ENCODE peak calls at places on chromosome 16, in four cellular contexts. I is A549, N is IMR-90, K is K562. A is an unnamed sample.

GRCh38 chr16:31181102-31181830 is 1.3 kb downstream of the FUS start:
- DNase-seq in K (peak; percentile 55), N (peak; percentile 44), I (no peak), A (no peak)

GRCh38 chr16:57503366-57503765 is 17.1 kb upstream of the DOK4 start:
- DNase-seq in N (no peak), K (peak; percentile 48), I (no peak), A (no peak)

GRCh38 chr16:73503093-73503492 is 455.2 kb upstream of the ZFHX3 start:
- DNase-seq in N (no peak), I (no peak), K (no peak), A (no peak)

GRCh38 chr16:76676356-76676755 is 399.2 kb downstream of the CNTNAP4 start:
- DNase-seq in I (no peak), K (no peak), N (no peak), A (no peak)

GRCh38 chr16:19853973-19854876 is 30.4 kb downstream of the GPRC5B start:
- DNase-seq in N (no peak), K (no peak), I (no peak), A (no peak)

GRCh38 chr16:1979271-1980025 is 1.8 kb downstream of the NOXO1 start:
- DNase-seq in K (no peak), I (no peak), N (no peak), A (no peak)

GRCh38 chr16:22635801-22636200 is 125.1 kb downstream of the NPIPB5 start:
- DNase-seq in I (no peak), N (no peak), K (no peak), A (no peak)

GRCh38 chr16:23694707-23695373 is 16.2 kb downstream of the PLK1 start:
- DNase-seq in N (peak; percentile 38), K (peak; percentile 38), I (no peak), A (peak; percentile 49)

GRCh38 chr16:9541723-9542122 is 450.3 kb downstream of the HAPSTR1 start:
- DNase-seq in N (no peak), I (no peak), K (no peak), A (no peak)

GRCh38 chr16:2429771-2430663 is 770 bp downstream of the CCNF start:
- DNase-seq in I (peak; percentile 31), K (peak; percentile 38), N (peak; percentile 19), A (peak; percentile 54)

GRCh38 chr16:71956500-71956899 is 43.7 kb downstream of the PKD1L3 start:
- DNase-seq in N (no peak), I (no peak), K (no peak), A (no peak)

GRCh38 chr16:56637814-56638750 is at the start of gene MT1A:
- DNase-seq in N (peak; percentile 7), K (peak; percentile 54), I (peak; percentile 23), A (peak; percentile 29)

GRCh38 chr16:9381908-9382307 is 290.5 kb downstream of the HAPSTR1 start:
- DNase-seq in I (no peak), N (no peak), K (no peak), A (no peak)

GRCh38 chr16:31874354-31875111 is 926 bp downstream of the ZNF267 start:
- DNase-seq in K (peak; percentile 54), N (peak; percentile 55), I (peak; percentile 43), A (peak; percentile 48)

GRCh38 chr16:56600398-56600999 is 7.9 kb upstream of the MT2A start:
- DNase-seq in N (peak; percentile 66), K (peak; percentile 61), I (peak; percentile 87), A (peak; percentile 59)

GRCh38 chr16:78198299-78198698 is 98.8 kb downstream of the WWOX start:
- DNase-seq in N (no peak), I (no peak), K (no peak), A (no peak)

GRCh38 chr16:78195868-78196267 is 96.4 kb downstream of the WWOX start:
- DNase-seq in K (no peak), I (no peak), N (no peak), A (no peak)

GRCh38 chr16:78192734-78193133 is 93.3 kb downstream of the WWOX start:
- DNase-seq in N (no peak), K (no peak), I (no peak), A (no peak)

GRCh38 chr16:78196527-78196926 is 97.1 kb downstream of the WWOX start:
- DNase-seq in K (no peak), N (no peak), I (no peak), A (no peak)

DNA sequence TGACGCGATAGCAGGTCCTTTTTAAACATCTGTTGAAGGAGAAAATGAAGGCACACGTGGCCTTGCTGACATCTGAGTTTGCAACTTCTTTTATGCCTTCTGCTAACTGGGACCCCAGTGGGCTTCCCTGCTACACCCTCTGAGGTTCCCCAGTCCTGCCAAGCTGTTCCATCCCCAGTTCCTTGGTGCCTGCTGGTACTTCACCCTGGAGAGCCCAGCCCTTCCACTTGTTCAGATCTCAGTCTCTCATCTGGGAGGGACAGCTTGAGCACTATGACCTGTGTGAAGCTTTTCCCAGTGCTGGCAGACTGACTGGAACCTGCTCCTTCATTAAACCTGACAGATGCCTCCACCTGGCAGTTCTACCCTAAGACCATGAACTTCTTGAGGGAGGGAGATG is 95.5 kb downstream of the WWOX start:
- DNase-seq in N (no peak), K (no peak), I (no peak), A (no peak)
- TF ChIP-seq MAZ in N (no peak), K (no peak), I (no peak), A (no peak)

GRCh38 chr16:85231959-85232358 is 119.7 kb upstream of the CIBAR2 start:
- DNase-seq in K (no peak), N (no peak), I (no peak), A (no peak)

GRCh38 chr16:85232369-85233142 is 120.3 kb upstream of the CIBAR2 start:
- DNase-seq in I (no peak), N (no peak), K (no peak), A (no peak)

GRCh38 chr16:85235988-85236831 is 123.9 kb upstream of the CIBAR2 start:
- DNase-seq in I (no peak), K (no peak), N (no peak), A (no peak)

GRCh38 chr16:85233520-85233919 is 121.2 kb upstream of the CIBAR2 start:
- DNase-seq in N (no peak), K (no peak), I (no peak), A (no peak)

GRCh38 chr16:85234310-85235235 is 122.3 kb upstream of the CIBAR2 start:
- DNase-seq in N (peak; percentile 85), I (peak; percentile 75), K (peak; percentile 91), A (peak; percentile 70)
- TF ChIP-seq MAZ in N (peak; percentile 96), I (no peak), K (peak; percentile 19), A (peak; percentile 71)

GRCh38 chr16:78817442-78817829 is 718.0 kb downstream of the WWOX start:
- DNase-seq in I (no peak), K (no peak), N (no peak), A (no peak)

GRCh38 chr16:78813917-78814316 is 714.5 kb downstream of the WWOX start:
- DNase-seq in I (no peak), N (no peak), K (no peak), A (no peak)

GRCh38 chr16:78812582-78812981 is 713.1 kb downstream of the WWOX start:
- DNase-seq in I (no peak), K (no peak), N (no peak), A (no peak)

GRCh38 chr16:78815713-78816112 is 716.3 kb downstream of the WWOX start:
- DNase-seq in K (no peak), I (no peak), N (no peak), A (no peak)

DNA sequence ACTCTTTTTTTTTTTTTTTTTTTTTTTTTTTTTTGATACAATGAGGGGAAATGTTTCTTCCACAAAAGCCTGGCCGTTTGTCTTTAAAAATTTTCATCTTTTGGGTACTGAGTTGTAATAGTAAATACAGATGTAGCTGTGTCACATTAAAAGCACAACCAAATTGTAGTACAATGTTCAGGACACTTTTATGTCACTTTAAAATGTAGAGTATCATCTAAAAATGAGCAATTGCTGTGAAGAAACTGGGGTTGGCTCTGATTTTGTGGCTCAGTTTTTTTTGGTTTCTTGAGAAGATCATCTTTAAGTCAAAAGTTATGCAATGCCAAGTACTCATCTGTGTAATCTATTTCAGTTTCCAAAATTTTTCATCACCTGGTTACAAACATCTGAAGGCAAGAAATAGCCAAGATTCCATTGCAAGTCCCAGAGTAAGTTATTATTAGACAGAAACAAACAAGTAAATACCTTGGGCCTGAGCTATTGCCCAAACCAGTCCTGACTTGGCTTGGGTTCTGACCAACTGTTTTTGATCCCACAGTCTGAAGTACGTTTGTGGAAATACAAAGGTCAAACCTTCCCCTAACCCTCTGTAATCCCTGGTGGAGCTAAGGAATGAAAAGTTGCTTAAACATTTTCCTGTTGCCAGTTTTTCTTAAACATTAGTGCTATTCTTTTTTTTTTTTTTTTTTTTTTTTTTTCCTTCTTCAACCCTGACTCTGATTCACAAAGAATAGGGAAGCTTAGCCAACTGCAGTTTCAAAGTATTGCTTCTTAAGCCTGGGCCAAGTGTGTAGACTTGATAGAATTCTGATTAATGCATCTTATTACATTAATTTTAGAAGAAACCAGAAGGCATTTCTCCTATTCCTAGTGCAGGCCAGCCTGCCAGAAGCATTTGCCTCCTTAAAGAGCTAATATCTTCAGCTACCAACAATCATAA is 717.3 kb downstream of the WWOX start:
- DNase-seq in K (no peak), N (no peak), I (no peak), A (no peak)
- TF ChIP-seq MAZ in K (no peak), N (no peak), I (no peak), A (no peak)

DNA sequence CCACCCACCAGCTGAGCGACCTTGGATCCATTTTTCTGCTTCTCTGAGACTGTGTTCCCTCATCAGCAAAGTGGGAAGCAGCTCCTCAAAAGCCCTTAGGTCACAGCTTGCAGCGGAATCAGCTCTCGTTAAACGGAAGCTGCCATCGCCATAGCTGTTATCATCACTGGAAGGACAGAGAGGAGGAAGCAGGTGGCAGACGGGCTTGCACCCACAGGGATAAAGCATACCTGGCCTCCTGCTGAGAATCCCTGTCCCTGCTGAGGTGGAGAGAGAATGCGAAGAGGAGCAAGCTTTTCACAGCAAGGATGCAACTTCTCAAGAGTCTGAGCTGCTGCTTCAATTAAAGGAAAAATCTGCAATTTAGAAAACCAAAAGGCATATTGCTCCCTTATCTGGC is 106.6 kb downstream of the CLEC16A start:
- DNase-seq in N (no peak), I (no peak), K (no peak), A (no peak)
- TF ChIP-seq MAZ in N (no peak), I (no peak), K (no peak), A (no peak)

GRCh38 chr16:3846595-3847091 is 33.9 kb downstream of the CREBBP start:
- DNase-seq in K (peak; percentile 93), N (no peak), I (no peak), A (no peak)
- TF ChIP-seq MAZ in K (peak; percentile 64), N (no peak), I (no peak), A (no peak)

DNA sequence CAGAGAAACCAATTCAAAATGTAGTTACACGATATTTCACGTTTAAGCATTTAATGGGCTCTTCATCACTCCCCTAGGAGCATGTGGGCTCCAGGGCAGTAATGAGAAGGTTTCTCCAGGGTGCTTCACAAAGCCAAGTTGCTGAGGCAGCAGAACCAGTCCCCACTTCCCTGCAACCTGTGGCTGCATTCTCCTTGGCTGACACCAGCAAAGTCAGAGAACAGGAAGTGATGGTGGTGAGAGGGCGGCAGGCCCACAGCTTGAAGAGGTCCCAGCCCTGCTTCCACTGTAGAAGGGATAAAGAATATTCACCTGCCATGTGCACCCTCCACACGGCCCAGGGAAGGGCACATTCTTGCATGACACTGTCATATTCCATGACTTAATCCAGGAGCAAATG is 133.2 kb downstream of the CBLN1 start:
- DNase-seq in I (no peak), N (no peak), K (no peak), A (no peak)
- TF ChIP-seq MAZ in I (no peak), N (no peak), K (no peak), A (no peak)

GRCh38 chr16:14525021-14525420 is 105.0 kb downstream of the PARN start:
- DNase-seq in K (no peak), N (no peak), I (no peak), A (no peak)
- TF ChIP-seq MAZ in K (no peak), N (no peak), I (no peak), A (no peak)